ENCODE peak calls at places on chromosomes 3 and 15, in ten cellular contexts. U, B, X, C, W, A, I, G, T and Y are unnamed samples.
A peak's percentile ranks its signal among the peaks of the same experiment; 100 is the strongest.

GRCh38 chr3:55519016-55519415 is 31.9 kb upstream of the WNT5A start:
- DNase-seq in U (no peak), W (no peak), G (no peak), A (no peak), B (no peak), T (no peak), X (peak; percentile 80), C (no peak), I (no peak), Y (no peak)

GRCh38 chr15:66578286-66578875 is 12.6 kb upstream of the LCTL start:
- DNase-seq in W (no peak), C (no peak), I (no peak), X (peak; percentile 77), G (no peak), A (peak; percentile 76), U (no peak), B (no peak), T (peak; percentile 39), Y (no peak)

GRCh38 chr15:41894791-41895463 is 1.1 kb upstream of the SPTBN5 start:
- DNase-seq in I (peak; percentile 88), C (peak; percentile 68), U (peak; percentile 95), B (peak; percentile 63), W (peak; percentile 83), X (peak; percentile 78), A (peak; percentile 75), G (peak; percentile 88), T (peak; percentile 49), Y (no peak)

GRCh38 chr3:50261505-50261904 is 7.4 kb upstream of the SEMA3B start:
- DNase-seq in T (no peak), G (no peak), B (no peak), I (no peak), U (no peak), W (no peak), X (no peak), A (no peak), C (no peak), Y (no peak)

GRCh38 chr3:11477286-11477935 is 166.3 kb downstream of the VGLL4 start:
- DNase-seq in I (no peak), W (no peak), T (peak; percentile 53), A (peak; percentile 88), C (no peak), U (no peak), B (no peak), G (no peak), X (peak; percentile 96), Y (no peak)

GRCh38 chr3:108441081-108441507 is 69.3 kb downstream of the MYH15 start:
- DNase-seq in T (peak; percentile 72), B (no peak), X (no peak), W (no peak), A (no peak), G (no peak), I (no peak), U (no peak), C (no peak), Y (no peak)

GRCh38 chr3:103644450-103644849 is 1209.6 kb downstream of the ZPLD1 start:
- DNase-seq in A (no peak), X (no peak), U (no peak), W (no peak), C (no peak), G (no peak), B (no peak), T (no peak), I (no peak), Y (no peak)

GRCh38 chr15:92166751-92167412 is 226.8 kb upstream of the ST8SIA2 start:
- DNase-seq in B (no peak), W (no peak), A (no peak), X (no peak), G (no peak), T (no peak), U (no peak), C (no peak), I (no peak), Y (no peak)

GRCh38 chr15:100284701-100285100 is 57.1 kb downstream of the ADAMTS17 start:
- DNase-seq in A (peak; percentile 46), G (no peak), U (no peak), T (no peak), C (peak; percentile 36), X (no peak), B (no peak), W (no peak), I (no peak), Y (no peak)

GRCh38 chr15:62958944-62959343 is 83.6 kb upstream of the TPM1 start:
- DNase-seq in I (no peak), G (no peak), U (no peak), A (no peak), T (no peak), C (no peak), B (no peak), X (no peak), W (no peak), Y (no peak)

GRCh38 chr3:146574173-146574572 is 29.8 kb upstream of the PLSCR1 start:
- DNase-seq in I (no peak), T (no peak), B (no peak), C (no peak), W (no peak), U (no peak), X (no peak), A (no peak), G (no peak), Y (no peak)

GRCh38 chr3:111850481-111850880 is 8.6 kb upstream of the PHLDB2 start:
- DNase-seq in T (no peak), B (no peak), U (no peak), I (no peak), W (no peak), C (no peak), X (peak; percentile 78), A (peak; percentile 52), G (no peak), Y (no peak)

GRCh38 chr3:54968546-54969172 is 40.8 kb upstream of the LRTM1 start:
- DNase-seq in W (no peak), U (no peak), T (peak; percentile 60), C (no peak), X (peak; percentile 91), B (no peak), G (no peak), A (peak; percentile 68), I (no peak), Y (no peak)

GRCh38 chr3:46517016-46517770 is 19.4 kb downstream of the RTP3 start:
- DNase-seq in X (peak; percentile 86), W (no peak), I (no peak), T (no peak), A (peak; percentile 60), C (no peak), G (no peak), U (no peak), B (no peak), Y (no peak)

GRCh38 chr3:153574445-153574844 is 412.4 kb downstream of the RAP2B start:
- DNase-seq in U (no peak), B (no peak), C (no peak), X (no peak), A (peak; percentile 28), G (no peak), I (no peak), T (no peak), W (no peak), Y (no peak)

GRCh38 chr3:131067983-131068382 is 41.3 kb downstream of the NEK11 start:
- DNase-seq in U (no peak), T (no peak), C (peak; percentile 13), X (no peak), B (no peak), A (no peak), G (no peak), I (no peak), W (no peak), Y (no peak)

GRCh38 chr3:148873270-148873927 is 8.3 kb downstream of the CPA3 start:
- DNase-seq in T (no peak), G (no peak), X (no peak), A (no peak), B (no peak), C (no peak), W (no peak), U (no peak), I (no peak), Y (no peak)

GRCh38 chr3:58032186-58032585 is 24.0 kb downstream of the FLNB start:
- DNase-seq in X (peak; percentile 65), T (peak; percentile 91), G (no peak), C (no peak), A (peak; percentile 69), I (no peak), W (no peak), B (no peak), U (no peak), Y (no peak)

DNA sequence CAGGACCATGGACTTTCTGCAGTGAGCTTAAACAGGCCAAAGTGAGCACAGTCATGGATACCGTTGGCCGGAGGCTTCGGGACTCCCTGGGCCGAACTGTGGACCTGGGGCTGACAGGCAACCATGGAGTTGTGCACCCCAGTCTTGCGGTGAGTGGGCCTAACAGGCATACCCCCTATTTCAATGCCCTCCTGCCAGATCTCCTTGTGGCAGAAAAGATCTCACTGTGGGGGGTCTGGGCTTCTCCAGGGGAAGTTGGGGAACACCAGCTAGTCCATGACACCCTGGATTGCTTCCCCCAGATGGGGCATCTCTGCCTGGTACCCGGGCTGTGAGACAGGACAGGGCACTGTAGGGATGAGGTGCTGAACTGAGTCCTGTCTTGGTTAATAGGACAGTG is 29.5 kb downstream of the ACAD9 start:
- DNase-seq in U (no peak), B (no peak), G (no peak), A (no peak), I (no peak), W (no peak), T (no peak), C (no peak), X (no peak), Y (no peak)
- H3K36me3 ChIP-seq in U (peaks cover 73% of the 10 kb centered on the region), B (peaks cover 91% of the 10 kb centered on the region), G (peaks cover 65% of the 10 kb centered on the region), A (peaks cover 57% of the 10 kb centered on the region), I (peaks cover 57% of the 10 kb centered on the region), W (peaks cover 10% of the 10 kb centered on the region), T (peaks cover 21% of the 10 kb centered on the region), C (no peaks in the 10 kb centered on the region), X (peaks cover 86% of the 10 kb centered on the region), Y (peaks cover 49% of the 10 kb centered on the region)

DNA sequence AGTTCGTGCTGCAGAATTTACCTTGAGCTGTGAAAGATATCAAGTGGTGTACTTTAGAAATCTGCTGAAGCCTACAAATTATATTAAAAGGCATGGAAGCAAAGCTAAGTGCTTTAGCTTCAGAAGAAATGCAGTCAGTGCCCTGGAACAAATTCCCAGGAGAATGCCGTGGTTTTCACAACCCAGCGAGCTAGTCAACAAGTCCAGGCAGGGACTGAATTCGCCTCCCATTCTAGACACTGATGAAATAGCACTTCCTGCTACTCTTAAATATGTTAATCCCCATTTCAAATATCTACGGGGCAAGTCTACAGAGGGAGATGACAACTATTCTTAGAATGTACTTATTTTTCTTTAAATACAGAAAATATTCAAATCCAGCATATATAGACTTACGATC is 326.4 kb upstream of the IGF1R start:
- DNase-seq in C (no peak), W (no peak), T (peak; percentile 11), I (no peak), U (no peak), B (no peak), G (no peak), X (no peak), A (no peak), Y (no peak)
- H3K27ac ChIP-seq in C (no peak overlapping the region), W (no peak overlapping the region), T (no peak overlapping the region), I (no peak overlapping the region), U (no peak overlapping the region), B (no peak overlapping the region), G (no peak overlapping the region), X (no peak overlapping the region), A (no peak overlapping the region), Y (no peak overlapping the region)

GRCh38 chr3:151579571-151580270 is 118.9 kb upstream of the IGSF10 start:
- DNase-seq in W (no peak), T (no peak), B (peak; percentile 26), C (no peak), X (no peak), G (no peak), A (peak; percentile 87), U (no peak), I (no peak), Y (no peak)
- H3K4me1 ChIP-seq in W (no peaks in the 10 kb centered on the region), T (no peaks in the 10 kb centered on the region), B (no peaks in the 10 kb centered on the region), C (no peaks in the 10 kb centered on the region), X (no peaks in the 10 kb centered on the region), G (no peaks in the 10 kb centered on the region), A (no peaks in the 10 kb centered on the region), U (no peaks in the 10 kb centered on the region), I (no peaks in the 10 kb centered on the region), Y (no peaks in the 10 kb centered on the region)

GRCh38 chr3:52561028-52561749 is 24.8 kb downstream of the UQCC5 start:
- DNase-seq in U (no peak), A (no peak), B (no peak), T (no peak), W (no peak), X (no peak), I (no peak), G (no peak), C (no peak), Y (no peak)
- H3K36me3 ChIP-seq in U (peaks cover 28% of the 10 kb centered on the region), A (peaks cover 51% of the 10 kb centered on the region), B (peaks cover 49% of the 10 kb centered on the region), T (peaks cover 9% of the 10 kb centered on the region), W (peaks cover 23% of the 10 kb centered on the region), X (peaks cover 27% of the 10 kb centered on the region), I (peaks cover 44% of the 10 kb centered on the region), G (peaks cover 36% of the 10 kb centered on the region), C (no peaks in the 10 kb centered on the region), Y (peaks cover 3% of the 10 kb centered on the region)